ENCODE peak calls at places on chromosomes 1 and 21, in four cellular contexts. H is adrenal gland, U is Peyer's patch, T is cardiac fibroblast. R is an unnamed sample.

GRCh38 chr1:45304311-45305081 is 22.2 kb upstream of the HPDL start:
- DNase-seq in H (peak; percentile 60), T (peak; percentile 23), U (peak; percentile 61), R (no peak)

GRCh38 chr1:67479146-67479891 is 49.1 kb upstream of the SERBP1 start:
- DNase-seq in H (peak; percentile 71), T (peak; percentile 11), U (no peak), R (no peak)

GRCh38 chr1:1883092-1883858 is 7.6 kb downstream of the GNB1 start:
- DNase-seq in H (no peak), T (no peak), U (no peak), R (no peak)

GRCh38 chr21:16420086-16420724 is 690.4 kb downstream of the USP25 start:
- DNase-seq in T (peak; percentile 83), H (peak; percentile 53), U (no peak), R (no peak)

GRCh38 chr1:32339363-32339978 is 3.4 kb upstream of the MARCKSL1 start:
- DNase-seq in T (peak; percentile 78), U (peak; percentile 41), H (no peak), R (no peak)

GRCh38 chr1:21705303-21705980 is 36.3 kb upstream of the RAP1GAP start:
- DNase-seq in T (no peak), U (no peak), H (no peak), R (no peak)

GRCh38 chr21:44071359-44072104 is 35.7 kb upstream of the PWP2 start:
- DNase-seq in T (no peak), H (no peak), U (no peak), R (no peak)

GRCh38 chr1:41662656-41663437 is 178.4 kb upstream of the EDN2 start:
- DNase-seq in H (peak; percentile 37), T (peak; percentile 76), U (peak; percentile 54), R (no peak)

GRCh38 chr1:36988311-36988710 is 46.0 kb downstream of the GRIK3 start:
- DNase-seq in U (no peak), H (no peak), T (no peak), R (no peak)

GRCh38 chr1:116538527-116538926 is 32.3 kb downstream of the CD58 start:
- DNase-seq in T (peak; percentile 67), H (no peak), U (peak; percentile 73), R (no peak)

GRCh38 chr1:21232044-21232443 is 55.3 kb upstream of the EIF4G3 start:
- DNase-seq in U (peak; percentile 66), T (peak; percentile 71), H (peak; percentile 67), R (no peak)

GRCh38 chr1:45493116-45493697 is 2.2 kb upstream of the TESK2 start:
- DNase-seq in U (peak; percentile 82), T (peak; percentile 76), H (peak; percentile 70), R (no peak)

GRCh38 chr1:231387770-231388669 is 34.1 kb downstream of the EGLN1 start:
- DNase-seq in H (no peak), U (no peak), T (no peak), R (no peak)

GRCh38 chr1:159339517-159339916 is 37.4 kb downstream of the FCER1A start:
- DNase-seq in U (no peak), T (peak; percentile 52), H (no peak), R (peak; percentile 85)

GRCh38 chr1:235442788-235443429 is 61.3 kb downstream of the B3GALNT2 start:
- DNase-seq in H (no peak), U (no peak), T (peak; percentile 79), R (peak; percentile 44)

DNA sequence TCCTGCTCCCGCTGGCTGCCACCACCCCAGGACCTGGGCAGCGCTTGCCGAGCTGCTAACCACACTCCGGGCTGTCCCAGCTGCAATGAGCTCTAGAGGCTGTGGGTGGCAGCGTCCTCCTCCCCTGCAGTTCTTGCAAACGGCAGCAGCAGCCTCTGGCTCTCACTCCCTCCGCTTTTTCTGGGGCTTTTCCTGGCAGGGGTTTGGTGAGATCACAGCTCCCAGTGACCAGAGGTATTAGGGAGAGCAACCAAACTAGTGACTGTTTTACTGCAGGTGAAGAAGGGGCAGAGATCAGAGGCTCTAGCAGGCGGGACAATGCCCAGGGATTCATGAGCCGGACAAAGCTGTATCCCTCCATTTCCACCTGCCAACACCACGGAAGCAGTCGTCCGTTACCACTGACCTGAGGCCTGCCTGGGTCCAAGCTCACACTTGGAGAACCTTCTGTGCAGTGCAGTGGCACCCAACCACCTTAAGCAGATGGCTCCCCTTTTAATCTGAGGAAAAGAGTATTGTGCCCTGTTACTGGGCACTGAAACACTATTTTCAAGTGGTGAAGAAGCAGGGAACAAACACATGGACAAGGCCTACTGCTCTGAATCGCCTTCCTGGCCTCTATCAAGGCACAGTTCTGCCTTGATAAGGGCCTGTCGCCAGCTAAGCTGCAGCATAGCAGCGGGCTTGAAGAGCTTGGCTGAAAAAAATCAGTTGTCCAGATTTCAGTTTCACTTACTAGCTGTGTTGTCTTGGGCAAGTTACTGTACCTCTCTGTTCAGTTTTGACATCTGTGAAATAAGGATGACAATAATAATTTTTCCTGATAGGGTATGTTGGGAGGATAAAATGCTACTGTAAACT is at the start of gene F5:
- DNase-seq in T (peak; percentile 58), H (peak; percentile 67), U (peak; percentile 82), R (no peak)
- H3K4me3 ChIP-seq in T (no peak within 1 kb of the TSS), H (no peak within 1 kb of the TSS), U (peak within 1 kb of the TSS; percentile 26), R (peak within 1 kb of the TSS; percentile 36)

GRCh38 chr1:174680101-174680500 is 232.3 kb downstream of the GPR52 start:
- DNase-seq in T (no peak), H (no peak), U (no peak), R (no peak)
- TF ChIP-seq CTCF in T (no peak), H (no peak), U (no peak), R (no peak)

GRCh38 chr1:206002833-206003532 is at the start of gene RAB7B:
- DNase-seq in U (peak; percentile 62), T (peak; percentile 74), H (peak; percentile 66), R (no peak)
- H3K4me3 ChIP-seq in U (peak within 1 kb of the TSS; percentile 8), T (peak within 1 kb of the TSS; percentile 30), H (peak within 1 kb of the TSS; percentile 23), R (peak within 1 kb of the TSS; percentile 29)

DNA sequence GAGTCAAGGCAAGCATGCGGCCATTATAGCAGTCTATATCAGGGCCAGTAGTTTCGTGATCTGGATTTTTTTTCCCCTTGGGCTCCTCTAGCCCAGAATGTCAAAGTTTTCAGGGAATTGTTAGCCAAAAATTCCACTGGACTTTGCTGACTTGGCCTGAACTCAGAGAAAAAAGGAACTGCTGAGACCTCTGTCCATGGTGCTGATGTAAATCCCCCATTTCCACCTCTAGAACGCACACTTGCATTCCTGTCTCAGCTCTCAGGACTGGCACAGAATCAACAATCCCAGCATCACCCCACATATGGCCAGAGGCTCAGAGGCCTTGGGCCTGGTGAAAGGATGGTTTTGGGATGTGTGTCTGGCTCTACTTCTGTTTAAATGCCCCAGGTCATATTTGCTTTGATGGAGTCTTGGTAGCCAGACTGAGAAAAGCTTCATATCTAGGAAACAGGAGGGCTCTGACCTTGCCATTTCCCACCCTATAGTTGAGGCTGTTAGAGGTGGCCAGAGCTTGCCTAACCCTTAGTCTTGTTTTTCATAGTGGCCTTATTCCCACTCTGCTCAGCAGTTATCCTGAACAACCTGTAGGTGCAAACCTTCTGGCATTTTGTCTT is 16.9 kb upstream of the EFCAB14 start:
- DNase-seq in T (peak; percentile 74), U (no peak), H (peak; percentile 64), R (no peak)
- TF ChIP-seq CTCF in T (peak; percentile 41), U (peak; percentile 6), H (no peak), R (peak; percentile 54)

R was measured in epithelial cell of proximal tubule.